ENCODE peak calls at places on chromosomes 3 and 15, in five cellular contexts. X is mesendoderm; E is ascending aorta; W is CD8-positive, alpha-beta memory T cell; L is gastrocnemius medialis. Q is an unnamed sample.

GRCh38 chr3:40845447-40845846 is 320.7 kb downstream of the ZNF621 start:
- DNase-seq in W (no peak), L (no peak), E (no peak), X (no peak), Q (no peak)

GRCh38 chr3:141452045-141452444 is 34.8 kb upstream of the RASA2 start:
- DNase-seq in W (no peak), X (peak; percentile 76), E (no peak), L (no peak), Q (peak; percentile 62)

GRCh38 chr15:78615151-78615589 is 5.6 kb downstream of the CHRNA3 start:
- DNase-seq in E (no peak), L (no peak), W (no peak), X (no peak), Q (no peak)

GRCh38 chr15:52785672-52786406 is 4.3 kb downstream of the ONECUT1 start:
- DNase-seq in L (no peak), E (no peak), X (peak; percentile 38), W (no peak), Q (no peak)

GRCh38 chr15:99176757-99177156 is 71.9 kb downstream of the SYNM start:
- DNase-seq in E (no peak), L (no peak), W (no peak), X (peak; percentile 56), Q (no peak)

GRCh38 chr15:40010681-40011080 is 28.3 kb downstream of the SRP14 start:
- DNase-seq in L (peak; percentile 82), X (no peak), W (no peak), E (no peak), Q (no peak)

GRCh38 chr3:188315563-188315962 is 161.6 kb downstream of the LPP start:
- DNase-seq in X (no peak), L (no peak), E (no peak), W (no peak), Q (no peak)

GRCh38 chr3:169619793-169620192 is 43.7 kb downstream of the MECOM start:
- DNase-seq in E (no peak), X (peak; percentile 28), L (no peak), W (no peak), Q (no peak)

GRCh38 chr15:80991446-80991845 is 1.8 kb upstream of the MESD start:
- DNase-seq in W (no peak), X (no peak), E (no peak), L (peak; percentile 73), Q (no peak)

GRCh38 chr3:79005084-79005483 is 762.7 kb downstream of the ROBO1 start:
- DNase-seq in X (no peak), W (no peak), L (no peak), E (no peak), Q (no peak)

GRCh38 chr3:33134026-33134625 is 20.3 kb downstream of the CRTAP start:
- DNase-seq in E (no peak), W (no peak), L (no peak), X (no peak), Q (no peak)

GRCh38 chr15:60591491-60592385 is 112.8 kb upstream of the ICE2 start:
- DNase-seq in E (no peak), X (peak; percentile 74), W (no peak), L (peak; percentile 68), Q (no peak)

GRCh38 chr15:72319985-72320671 is at the start of gene CELF6:
- DNase-seq in L (peak; percentile 49), E (peak; percentile 55), W (peak; percentile 79), X (peak; percentile 95), Q (peak; percentile 80)

GRCh38 chr15:44501768-44502366 is 35.1 kb upstream of the EIF3J start:
- DNase-seq in W (no peak), E (no peak), X (peak; percentile 46), L (no peak), Q (peak; percentile 32)

DNA sequence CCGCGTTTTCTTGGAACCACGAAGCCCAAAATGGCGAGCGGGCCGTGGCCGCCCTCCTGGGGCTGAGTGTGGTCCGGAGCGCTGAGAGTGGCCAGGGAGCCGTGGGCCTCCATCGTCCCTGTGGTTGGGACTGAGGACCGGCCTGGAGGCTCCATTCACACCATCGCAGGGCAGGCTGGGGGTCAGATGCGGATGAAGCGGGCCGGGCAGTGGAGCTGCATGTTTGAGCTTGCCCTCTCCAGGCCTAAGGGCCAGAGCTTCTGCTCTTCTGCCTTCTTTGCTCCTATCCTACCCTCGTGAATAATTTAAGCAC is 44.8 kb upstream of the POLG start:
- DNase-seq in E (no peak), W (no peak), X (no peak), L (no peak), Q (no peak)
- H3K27me3 ChIP-seq in E (peaks cover 11% of the 10 kb centered on the region), W (peaks cover 18% of the 10 kb centered on the region), X (peaks cover 83% of the 10 kb centered on the region), L (peaks cover 67% of the 10 kb centered on the region), Q (peaks cover 39% of the 10 kb centered on the region)

GRCh38 chr15:101008158-101009139 is 89.3 kb downstream of the LRRK1 start:
- DNase-seq in X (peak; percentile 85), E (no peak), W (peak; percentile 79), L (peak; percentile 61), Q (peak; percentile 81)

GRCh38 chr15:101004986-101005747 is 86.0 kb downstream of the LRRK1 start:
- DNase-seq in L (no peak), W (no peak), X (no peak), E (no peak), Q (no peak)

GRCh38 chr15:101009176-101009575 is 90.0 kb downstream of the LRRK1 start:
- DNase-seq in L (no peak), X (no peak), E (no peak), W (no peak), Q (no peak)

GRCh38 chr15:101004500-101004899 is 85.3 kb downstream of the LRRK1 start:
- DNase-seq in W (no peak), X (no peak), L (no peak), E (no peak), Q (no peak)

GRCh38 chr15:101006931-101007687 is 88.0 kb downstream of the LRRK1 start:
- DNase-seq in L (peak; percentile 59), X (peak; percentile 86), E (peak; percentile 25), W (peak; percentile 24), Q (peak; percentile 48)
- H3K27ac ChIP-seq in L (no peak overlapping the region), X (no peak overlapping the region), E (peak overlapping the region; percentile 7), W (no peak overlapping the region), Q (no peak overlapping the region)

GRCh38 chr3:114622001-114622400 is 328.2 kb downstream of the TIGIT start:
- DNase-seq in W (no peak), E (no peak), L (no peak), X (no peak), Q (no peak)

GRCh38 chr3:114623420-114624046 is 329.7 kb downstream of the TIGIT start:
- DNase-seq in X (no peak), E (no peak), L (peak; percentile 39), W (no peak), Q (no peak)

GRCh38 chr3:114626751-114627150 is 332.9 kb downstream of the TIGIT start:
- DNase-seq in X (no peak), E (no peak), W (no peak), L (no peak), Q (no peak)

GRCh38 chr3:114624047-114624445 is 330.2 kb downstream of the TIGIT start:
- DNase-seq in X (no peak), L (peak; percentile 78), W (no peak), E (no peak), Q (no peak)

GRCh38 chr3:114624676-114625181 is 330.9 kb downstream of the TIGIT start:
- DNase-seq in X (peak; percentile 47), L (peak; percentile 97), E (peak; percentile 96), W (no peak), Q (no peak)
- H3K4me1 ChIP-seq in X (no peaks in the 10 kb centered on the region), L (peaks cover 83% of the 10 kb centered on the region), E (no peaks in the 10 kb centered on the region), W (no peaks in the 10 kb centered on the region), Q (no peaks in the 10 kb centered on the region)

DNA sequence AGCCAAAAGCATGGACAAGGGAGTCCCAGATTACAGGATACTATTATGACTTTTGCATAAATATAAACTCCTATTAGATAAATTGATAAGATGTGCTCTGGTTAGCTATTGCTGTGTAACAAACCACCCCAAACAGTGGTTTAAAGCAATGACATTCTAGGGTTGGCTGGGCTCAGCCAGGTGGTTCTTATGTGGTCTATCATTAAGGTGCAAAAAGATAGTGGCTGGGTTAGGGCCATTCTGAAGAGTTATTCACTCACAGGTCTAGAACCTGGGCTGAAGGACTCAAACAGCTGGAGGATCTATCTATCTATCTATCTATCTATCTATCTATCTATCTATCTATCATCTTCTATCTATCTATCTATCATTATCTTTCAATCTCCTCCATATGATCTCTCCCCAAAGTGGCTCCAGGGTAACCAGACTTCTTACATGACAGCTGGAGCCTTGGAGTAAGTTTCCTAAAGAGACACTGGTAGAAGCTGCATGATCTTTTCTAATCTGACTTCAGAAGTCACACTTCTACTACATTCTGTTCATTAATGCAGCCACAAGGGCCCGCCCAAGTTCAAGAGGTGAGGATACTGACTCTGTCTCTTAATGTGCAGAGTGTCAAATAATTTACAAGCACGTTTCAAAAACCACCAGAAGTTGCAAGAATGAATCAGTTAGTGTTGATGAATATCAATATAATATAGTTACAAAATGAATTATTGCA is 74.9 kb upstream of the XCR1 start:
- DNase-seq in W (peak; percentile 30), E (no peak), X (no peak), L (no peak), Q (no peak)
- H3K27me3 ChIP-seq in W (no peaks in the 10 kb centered on the region), E (no peaks in the 10 kb centered on the region), X (no peaks in the 10 kb centered on the region), L (no peaks in the 10 kb centered on the region), Q (no peaks in the 10 kb centered on the region)

GRCh38 chr3:57890874-57891273 is 117.3 kb upstream of the FLNB start:
- DNase-seq in W (no peak), E (no peak), X (no peak), L (no peak), Q (no peak)

GRCh38 chr3:57889807-57890206 is 118.4 kb upstream of the FLNB start:
- DNase-seq in W (no peak), L (no peak), X (no peak), E (no peak), Q (no peak)

GRCh38 chr3:57893156-57893555 is 115.1 kb upstream of the FLNB start:
- DNase-seq in W (no peak), X (no peak), L (no peak), E (no peak), Q (no peak)

GRCh38 chr3:57893668-57894067 is 114.6 kb upstream of the FLNB start:
- DNase-seq in L (no peak), E (no peak), W (no peak), X (no peak), Q (no peak)

GRCh38 chr3:57892423-57892822 is 115.8 kb upstream of the FLNB start:
- DNase-seq in X (no peak), W (no peak), E (no peak), L (no peak), Q (no peak)
- H3K27ac ChIP-seq in X (no peak overlapping the region), W (no peak overlapping the region), E (peak overlapping the region; percentile 85), L (peak overlapping the region; percentile 81), Q (no peak overlapping the region)

GRCh38 chr3:115885621-115886020 is 262.3 kb downstream of the GAP43 start:
- DNase-seq in X (peak; percentile 40), L (no peak), W (no peak), E (no peak), Q (no peak)

GRCh38 chr3:115891237-115891636 is 267.9 kb downstream of the GAP43 start:
- DNase-seq in E (no peak), W (no peak), L (no peak), X (no peak), Q (no peak)
- H3K4me1 ChIP-seq in E (no peaks in the 10 kb centered on the region), W (no peaks in the 10 kb centered on the region), L (no peaks in the 10 kb centered on the region), X (no peaks in the 10 kb centered on the region), Q (no peaks in the 10 kb centered on the region)

Q was measured in CD4-positive, alpha-beta memory T cell.